ENCODE peak calls at places on chromosomes 6 and 20, in six cellular contexts. V, G, N, D, F and P are unnamed samples.

GRCh38 chr6:5261545-5262109 is 314 bp downstream of the FARS2 start:
- DNase-seq in V (no peak), G (no peak), N (no peak), D (no peak), F (no peak), P (no peak)

GRCh38 chr6:152348116-152348515 is 289.0 kb downstream of the SYNE1 start:
- DNase-seq in V (no peak), G (no peak), N (no peak), D (no peak), F (no peak), P (no peak)

GRCh38 chr6:36120539-36120938 is 9.8 kb upstream of the MAPK13 start:
- DNase-seq in V (no peak), G (no peak), N (no peak), D (peak; percentile 75), F (no peak), P (peak; percentile 39)

GRCh38 chr6:40511884-40512283 is 75.3 kb downstream of the LRFN2 start:
- DNase-seq in V (no peak), G (no peak), N (no peak), D (no peak), F (no peak), P (no peak)

GRCh38 chr6:106339334-106340029 is 13.9 kb upstream of the ATG5 start:
- DNase-seq in V (peak; percentile 57), G (no peak), N (peak; percentile 46), D (peak; percentile 49), F (no peak), P (peak; percentile 54)

GRCh38 chr6:128327890-128328289 is 192.5 kb downstream of the PTPRK start:
- DNase-seq in V (peak; percentile 3), G (no peak), N (peak; percentile 37), D (peak; percentile 12), F (no peak), P (no peak)

GRCh38 chr20:54619181-54619580 is 143.8 kb downstream of the DOK5 start:
- DNase-seq in V (peak; percentile 1), G (no peak), N (no peak), D (no peak), F (peak; percentile 10), P (no peak)

GRCh38 chr6:78910611-78911134 is 43.3 kb downstream of the IRAK1BP1 start:
- DNase-seq in V (no peak), G (no peak), N (no peak), D (peak; percentile 16), F (peak; percentile 87), P (no peak)

GRCh38 chr6:56263586-56264295 is 16.4 kb upstream of the COL21A1 start:
- DNase-seq in V (no peak), G (no peak), N (no peak), D (no peak), F (no peak), P (no peak)

GRCh38 chr6:74343804-74344203 is 647.8 kb downstream of the CD109 start:
- DNase-seq in V (peak; percentile 4), G (no peak), N (peak; percentile 4), D (no peak), F (no peak), P (no peak)

GRCh38 chr6:137165375-137166246 is 7.8 kb downstream of the IL22RA2 start:
- DNase-seq in V (peak; percentile 6), G (no peak), N (peak; percentile 35), D (peak; percentile 59), F (no peak), P (peak; percentile 69)

GRCh38 chr6:142374965-142375733 is 73.3 kb downstream of the ADGRG6 start:
- DNase-seq in V (peak; percentile 85), G (no peak), N (peak; percentile 99), D (no peak), F (no peak), P (no peak)

GRCh38 chr6:15090145-15090579 is 155.7 kb upstream of the JARID2 start:
- DNase-seq in V (no peak), G (no peak), N (no peak), D (no peak), F (no peak), P (no peak)

GRCh38 chr6:50713977-50714486 is 706 bp downstream of the TFAP2D start:
- DNase-seq in V (no peak), G (no peak), N (no peak), D (no peak), F (peak; percentile 48), P (no peak)

GRCh38 chr6:15596241-15596896 is 66.5 kb downstream of the DTNBP1 start:
- DNase-seq in V (no peak), G (no peak), N (no peak), D (no peak), F (no peak), P (no peak)

GRCh38 chr20:45779011-45779915 is 12.4 kb downstream of the WFDC3 start:
- DNase-seq in V (peak; percentile 98), G (peak; percentile 95), N (no peak), D (peak; percentile 88), F (peak; percentile 87), P (peak; percentile 90)

GRCh38 chr6:25248100-25248499 is 31.1 kb upstream of the CARMIL1 start:
- DNase-seq in V (no peak), G (no peak), N (no peak), D (no peak), F (no peak), P (no peak)

GRCh38 chr20:1255675-1256074 is 10.4 kb upstream of the SNPH start:
- DNase-seq in V (no peak), G (no peak), N (no peak), D (no peak), F (no peak), P (no peak)

GRCh38 chr20:9214676-9215075 is 145.8 kb downstream of the PLCB4 start:
- DNase-seq in V (no peak), G (no peak), N (no peak), D (no peak), F (no peak), P (no peak)

GRCh38 chr6:156887623-156888269 is 110.6 kb downstream of the ARID1B start:
- DNase-seq in V (no peak), G (no peak), N (no peak), D (no peak), F (no peak), P (no peak)

GRCh38 chr6:37103169-37104039 is 66.5 kb upstream of the PIM1 start:
- DNase-seq in V (no peak), G (no peak), N (peak; percentile 85), D (peak; percentile 93), F (peak; percentile 47), P (peak; percentile 95)

GRCh38 chr6:34671801-34672656 is 24.5 kb downstream of the ILRUN start:
- DNase-seq in V (no peak), G (no peak), N (no peak), D (peak; percentile 68), F (no peak), P (no peak)

GRCh38 chr6:148771212-148771601 is 24.4 kb downstream of the UST start:
- DNase-seq in V (no peak), G (no peak), N (no peak), D (peak; percentile 28), F (no peak), P (peak; percentile 72)

GRCh38 chr6:103874575-103874974 is 985.1 kb downstream of the HACE1 start:
- DNase-seq in V (no peak), G (no peak), N (no peak), D (no peak), F (no peak), P (no peak)

GRCh38 chr6:84882768-84883766 is 118.7 kb upstream of the TBX18 start:
- DNase-seq in V (no peak), G (no peak), N (no peak), D (no peak), F (no peak), P (no peak)

GRCh38 chr6:99187429-99187828 is 162.0 kb downstream of the FAXC start:
- DNase-seq in V (no peak), G (no peak), N (no peak), D (no peak), F (no peak), P (no peak)

GRCh38 chr6:129759851-129760595 is 50.0 kb upstream of the ARHGAP18 start:
- DNase-seq in V (no peak), G (no peak), N (no peak), D (no peak), F (no peak), P (no peak)

GRCh38 chr6:158572653-158573541 is 13.0 kb downstream of the TMEM181 start:
- DNase-seq in V (no peak), G (peak; percentile 46), N (no peak), D (no peak), F (peak; percentile 59), P (no peak)

GRCh38 chr6:158573542-158573931 is 13.6 kb downstream of the TMEM181 start:
- DNase-seq in V (no peak), G (peak; percentile 2), N (no peak), D (no peak), F (no peak), P (no peak)

GRCh38 chr6:158574800-158575199 is 14.9 kb downstream of the TMEM181 start:
- DNase-seq in V (no peak), G (peak; percentile 5), N (no peak), D (no peak), F (no peak), P (no peak)

GRCh38 chr6:158570681-158570962 is 10.7 kb downstream of the TMEM181 start:
- DNase-seq in V (no peak), G (no peak), N (peak; percentile 60), D (no peak), F (no peak), P (no peak)

GRCh38 chr6:158571826-158572652 is 12.1 kb downstream of the TMEM181 start:
- DNase-seq in V (no peak), G (peak; percentile 52), N (peak; percentile 94), D (peak; percentile 87), F (peak; percentile 81), P (peak; percentile 92)
- TF ChIP-seq POLR2A in V (no peak), G (no peak), N (no peak), D (peak; percentile 77), F (no peak), P (no peak)

GRCh38 chr20:57134804-57135203 is 131.6 kb downstream of the BMP7 start:
- DNase-seq in V (no peak), G (no peak), N (no peak), D (no peak), F (no peak), P (no peak)

GRCh38 chr20:57133926-57134650 is 132.4 kb downstream of the BMP7 start:
- DNase-seq in V (no peak), G (no peak), N (no peak), D (no peak), F (no peak), P (no peak)

GRCh38 chr20:57136734-57137133 is 129.7 kb downstream of the BMP7 start:
- DNase-seq in V (no peak), G (no peak), N (no peak), D (no peak), F (no peak), P (no peak)

GRCh38 chr20:57137676-57138075 is 128.8 kb downstream of the BMP7 start:
- DNase-seq in V (no peak), G (no peak), N (no peak), D (no peak), F (no peak), P (no peak)

GRCh38 chr20:57135875-57136274 is 130.6 kb downstream of the BMP7 start:
- DNase-seq in V (no peak), G (no peak), N (no peak), D (no peak), F (no peak), P (no peak)
- TF ChIP-seq POLR2AphosphoS5 in V (no peak), G (no peak), N (no peak), D (no peak), F (no peak), P (no peak)

GRCh38 chr6:168133707-168134398 is 54.8 kb upstream of the FRMD1 start:
- DNase-seq in V (no peak), G (no peak), N (no peak), D (no peak), F (no peak), P (no peak)
- H3K27ac ChIP-seq in V (no peak overlapping the region), G (no peak overlapping the region), N (no peak overlapping the region), D (no peak overlapping the region), F (no peak overlapping the region), P (no peak overlapping the region)

GRCh38 chr6:62942000-62942399 is 269.3 kb upstream of the FKBP1C start:
- DNase-seq in V (no peak), G (no peak), N (no peak), D (no peak), F (no peak), P (no peak)
- TF ChIP-seq POLR2A in V (no peak), G (no peak), N (no peak), D (no peak), F (no peak), P (no peak)